ENCODE peak calls at places on chromosome X, in five cellular contexts. One of them, this sample, is unnamed.

GRCh38 chrX:2965965-2966364 is 36.8 kb upstream of the ARSD start:
- DNase-seq in cardiac fibroblast: no peak
- DNase-seq in hepatocyte: no peak
- DNase-seq in ovary: no peak
- DNase-seq in H7: no peak
- DNase-seq in this sample: no peak

GRCh38 chrX:37993857-37994619 is 12.3 kb upstream of the SYTL5 start:
- DNase-seq in cardiac fibroblast: no peak
- DNase-seq in hepatocyte: peak
- DNase-seq in ovary: no peak
- DNase-seq in H7: peak
- DNase-seq in this sample: no peak

GRCh38 chrX:53695901-53696300 is 9.4 kb upstream of the HUWE1 start:
- DNase-seq in cardiac fibroblast: no peak
- DNase-seq in hepatocyte: no peak
- DNase-seq in ovary: no peak
- DNase-seq in H7: no peak
- DNase-seq in this sample: no peak

GRCh38 chrX:68018248-68019203 is 414.8 kb downstream of the OPHN1 start:
- DNase-seq in cardiac fibroblast: peak
- DNase-seq in hepatocyte: no peak
- DNase-seq in ovary: no peak
- DNase-seq in H7: peak
- DNase-seq in this sample: peak

GRCh38 chrX:13669246-13669689 is 16.3 kb downstream of the TCEANC start:
- DNase-seq in cardiac fibroblast: peak
- DNase-seq in hepatocyte: peak
- DNase-seq in ovary: peak
- DNase-seq in H7: no peak
- DNase-seq in this sample: peak

GRCh38 chrX:106780664-106781377 is 21.7 kb upstream of the TBC1D8B start:
- DNase-seq in cardiac fibroblast: no peak
- DNase-seq in hepatocyte: peak
- DNase-seq in ovary: no peak
- DNase-seq in H7: no peak
- DNase-seq in this sample: no peak

GRCh38 chrX:70979136-70979762 is 48.4 kb upstream of the SLC7A3 start:
- DNase-seq in cardiac fibroblast: peak
- DNase-seq in hepatocyte: peak
- DNase-seq in ovary: no peak
- DNase-seq in H7: no peak
- DNase-seq in this sample: peak

GRCh38 chrX:130057209-130057608 is 53.1 kb downstream of the ELF4 start:
- DNase-seq in cardiac fibroblast: no peak
- DNase-seq in hepatocyte: no peak
- DNase-seq in ovary: no peak
- DNase-seq in H7: peak
- DNase-seq in this sample: no peak

GRCh38 chrX:63275127-63275526 is 76.0 kb downstream of the SPIN4 start:
- DNase-seq in cardiac fibroblast: peak
- DNase-seq in hepatocyte: peak
- DNase-seq in ovary: no peak
- DNase-seq in H7: peak
- DNase-seq in this sample: peak

GRCh38 chrX:12370444-12371089 is 232.3 kb downstream of the FRMPD4 start:
- DNase-seq in cardiac fibroblast: peak
- DNase-seq in hepatocyte: no peak
- DNase-seq in ovary: peak
- DNase-seq in H7: no peak
- DNase-seq in this sample: peak

GRCh38 chrX:112888916-112889315 is 48.3 kb upstream of the AMOT start:
- DNase-seq in cardiac fibroblast: no peak
- DNase-seq in hepatocyte: no peak
- DNase-seq in ovary: no peak
- DNase-seq in H7: no peak
- DNase-seq in this sample: no peak

GRCh38 chrX:13345037-13345436 is 25.2 kb upstream of the ATXN3L start:
- DNase-seq in cardiac fibroblast: no peak
- DNase-seq in hepatocyte: no peak
- DNase-seq in ovary: no peak
- DNase-seq in H7: no peak
- DNase-seq in this sample: no peak

GRCh38 chrX:153526040-153526439 is 8.6 kb downstream of the ATP2B3 start:
- DNase-seq in cardiac fibroblast: no peak
- DNase-seq in hepatocyte: no peak
- DNase-seq in ovary: no peak
- DNase-seq in H7: no peak
- DNase-seq in this sample: no peak

GRCh38 chrX:43655961-43656494 is at the start of gene MAOA:
- DNase-seq in cardiac fibroblast: no peak
- DNase-seq in hepatocyte: peak
- DNase-seq in ovary: peak
- DNase-seq in H7: peak
- DNase-seq in this sample: no peak

GRCh38 chrX:70254909-70255308 is 5.1 kb downstream of the P2RY4 start:
- DNase-seq in cardiac fibroblast: no peak
- DNase-seq in hepatocyte: peak
- DNase-seq in ovary: no peak
- DNase-seq in H7: no peak
- DNase-seq in this sample: no peak

GRCh38 chrX:110563276-110563675 is 204.6 kb downstream of the RTL9 start:
- DNase-seq in cardiac fibroblast: peak
- DNase-seq in hepatocyte: no peak
- DNase-seq in ovary: no peak
- DNase-seq in H7: no peak
- DNase-seq in this sample: peak

GRCh38 chrX:108696690-108697089 is 39.7 kb downstream of the IRS4 start:
- DNase-seq in cardiac fibroblast: peak
- DNase-seq in hepatocyte: no peak
- DNase-seq in ovary: no peak
- DNase-seq in H7: no peak
- DNase-seq in this sample: no peak

GRCh38 chrX:16445166-16445752 is 204.7 kb upstream of the S100G start:
- DNase-seq in cardiac fibroblast: peak
- DNase-seq in hepatocyte: peak
- DNase-seq in ovary: no peak
- DNase-seq in H7: peak
- DNase-seq in this sample: no peak

GRCh38 chrX:39065051-39065871 is 264.0 kb downstream of the MID1IP1 start:
- DNase-seq in cardiac fibroblast: no peak
- DNase-seq in hepatocyte: no peak
- DNase-seq in ovary: no peak
- DNase-seq in H7: peak
- DNase-seq in this sample: no peak

GRCh38 chrX:116232833-116233232 is 62.3 kb downstream of the AGTR2 start:
- DNase-seq in cardiac fibroblast: peak
- DNase-seq in hepatocyte: peak
- DNase-seq in ovary: no peak
- DNase-seq in H7: no peak
- DNase-seq in this sample: peak

GRCh38 chrX:29561417-29561816 is 653.9 kb upstream of the MAGEB2 start:
- DNase-seq in cardiac fibroblast: peak
- DNase-seq in hepatocyte: no peak
- DNase-seq in ovary: no peak
- DNase-seq in H7: no peak
- DNase-seq in this sample: peak

GRCh38 chrX:69137371-69137881 is 27.8 kb downstream of the PJA1 start:
- DNase-seq in cardiac fibroblast: peak
- DNase-seq in hepatocyte: peak
- DNase-seq in ovary: peak
- DNase-seq in H7: peak
- DNase-seq in this sample: peak

GRCh38 chrX:97089116-97089515 is 205.4 kb downstream of the RPA4 start:
- DNase-seq in cardiac fibroblast: no peak
- DNase-seq in hepatocyte: no peak
- DNase-seq in ovary: no peak
- DNase-seq in H7: no peak
- DNase-seq in this sample: no peak

GRCh38 chrX:122910697-122911096 is 273.4 kb upstream of the GRIA3 start:
- DNase-seq in cardiac fibroblast: no peak
- DNase-seq in hepatocyte: no peak
- DNase-seq in ovary: no peak
- DNase-seq in H7: no peak
- DNase-seq in this sample: no peak

GRCh38 chrX:9340619-9341304 is 124.1 kb upstream of the TBL1X start:
- DNase-seq in cardiac fibroblast: peak
- DNase-seq in hepatocyte: peak
- DNase-seq in ovary: peak
- DNase-seq in H7: peak
- DNase-seq in this sample: peak

GRCh38 chrX:100494570-100494969 is 84.5 kb upstream of the PCDH19 start:
- DNase-seq in cardiac fibroblast: no peak
- DNase-seq in hepatocyte: no peak
- DNase-seq in ovary: no peak
- DNase-seq in H7: peak
- DNase-seq in this sample: no peak

GRCh38 chrX:67538383-67538782 is 5.4 kb upstream of the AR start:
- DNase-seq in cardiac fibroblast: no peak
- DNase-seq in hepatocyte: no peak
- DNase-seq in ovary: no peak
- DNase-seq in H7: no peak
- DNase-seq in this sample: no peak

GRCh38 chrX:72716766-72717165 is 2.7 kb upstream of the PHKA1 start:
- DNase-seq in cardiac fibroblast: peak
- DNase-seq in hepatocyte: no peak
- DNase-seq in ovary: no peak
- DNase-seq in H7: no peak
- DNase-seq in this sample: no peak

GRCh38 chrX:120453985-120454384 is 15.1 kb downstream of the LAMP2 start:
- DNase-seq in cardiac fibroblast: peak
- DNase-seq in hepatocyte: no peak
- DNase-seq in ovary: no peak
- DNase-seq in H7: no peak
- DNase-seq in this sample: no peak

DNA sequence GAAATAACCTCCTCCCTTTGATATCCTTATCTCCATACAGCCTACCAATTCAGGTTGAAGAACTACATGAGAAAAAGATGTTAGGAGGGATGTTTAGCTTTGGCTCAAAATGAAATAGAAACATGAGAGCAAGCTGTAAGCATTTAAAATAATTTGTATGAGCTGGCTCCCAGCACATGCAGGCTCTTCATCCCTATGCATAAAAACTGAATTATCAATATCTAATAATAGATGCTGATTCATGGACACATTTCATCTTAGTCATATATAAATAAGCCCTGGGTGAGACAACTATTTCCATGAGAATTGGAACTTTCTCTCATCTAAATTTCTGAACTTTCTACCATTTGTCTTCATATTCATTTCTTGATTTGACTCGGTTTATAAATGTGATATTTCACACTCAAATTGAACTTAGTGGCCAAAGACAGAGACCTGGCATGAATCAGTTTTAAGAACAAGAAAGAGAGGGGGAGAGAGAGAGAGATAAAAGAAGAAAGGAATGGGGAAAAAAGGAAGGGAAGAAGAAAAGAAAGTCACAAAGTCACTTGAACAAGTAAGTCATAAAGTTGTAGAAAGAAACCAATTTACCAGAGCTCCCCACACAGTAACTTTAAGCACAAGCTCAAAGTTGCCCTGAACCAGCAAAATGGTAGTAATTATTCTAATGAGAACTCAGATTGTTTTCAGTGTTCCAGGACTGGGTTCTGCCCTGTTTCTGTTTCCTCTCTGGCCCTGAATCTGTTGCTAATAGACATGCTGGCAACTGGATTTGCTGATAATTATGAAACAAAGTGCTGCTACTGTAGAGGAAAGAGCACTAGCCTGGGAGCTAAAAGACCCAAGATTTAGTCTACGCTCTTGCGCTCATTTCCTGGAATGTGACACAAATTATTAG is 48.8 kb upstream of the GPR174 start:
- DNase-seq in cardiac fibroblast: no peak
- DNase-seq in hepatocyte: no peak
- DNase-seq in ovary: no peak
- DNase-seq in H7: no peak
- DNase-seq in this sample: no peak
- H3K4me3 ChIP-seq in cardiac fibroblast: no peak
- H3K4me3 ChIP-seq in hepatocyte: no peak
- H3K4me3 ChIP-seq in ovary: no peak
- H3K4me3 ChIP-seq in H7: no peak
- H3K4me3 ChIP-seq in this sample: no peak

GRCh38 chrX:131828482-131828881 is 194.6 kb upstream of the STK26 start:
- DNase-seq in cardiac fibroblast: no peak
- DNase-seq in hepatocyte: no peak
- DNase-seq in ovary: no peak
- DNase-seq in H7: no peak
- DNase-seq in this sample: no peak

GRCh38 chrX:131826572-131826971 is 196.5 kb upstream of the STK26 start:
- DNase-seq in cardiac fibroblast: no peak
- DNase-seq in hepatocyte: no peak
- DNase-seq in ovary: no peak
- DNase-seq in H7: no peak
- DNase-seq in this sample: no peak

GRCh38 chrX:131830400-131831184 is 192.5 kb upstream of the STK26 start:
- DNase-seq in cardiac fibroblast: peak
- DNase-seq in hepatocyte: peak
- DNase-seq in ovary: peak
- DNase-seq in H7: peak
- DNase-seq in this sample: peak

GRCh38 chrX:131827935-131828334 is 195.2 kb upstream of the STK26 start:
- DNase-seq in cardiac fibroblast: peak
- DNase-seq in hepatocyte: no peak
- DNase-seq in ovary: no peak
- DNase-seq in H7: peak
- DNase-seq in this sample: no peak

GRCh38 chrX:131831185-131831520 is 191.9 kb upstream of the STK26 start:
- DNase-seq in cardiac fibroblast: no peak
- DNase-seq in hepatocyte: no peak
- DNase-seq in ovary: no peak
- DNase-seq in H7: no peak
- DNase-seq in this sample: no peak
- H3K4me3 ChIP-seq in cardiac fibroblast: no peak
- H3K4me3 ChIP-seq in hepatocyte: no peak
- H3K4me3 ChIP-seq in ovary: no peak
- H3K4me3 ChIP-seq in H7: peak
- H3K4me3 ChIP-seq in this sample: no peak

DNA sequence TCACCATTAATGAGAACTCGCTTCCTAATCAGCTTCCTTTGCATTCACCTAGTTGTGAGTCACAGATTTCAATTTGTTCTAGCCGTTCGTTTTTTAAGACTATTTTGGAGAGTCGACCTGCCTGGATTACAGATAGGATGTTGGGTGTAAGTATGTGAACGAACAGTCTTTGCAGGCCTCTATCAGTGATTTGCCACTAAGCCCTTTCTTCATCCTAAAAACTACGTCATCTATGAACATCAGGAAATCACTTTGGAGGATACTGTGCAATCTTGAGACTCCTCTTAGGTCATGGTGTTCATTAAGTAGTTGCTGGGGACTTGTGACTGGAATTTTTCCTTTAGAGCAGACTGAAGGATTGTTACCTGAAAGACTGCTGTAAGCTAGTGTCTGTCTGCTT is 1.1 kb downstream of the POLA1 start:
- DNase-seq in cardiac fibroblast: peak
- DNase-seq in hepatocyte: no peak
- DNase-seq in ovary: no peak
- DNase-seq in H7: no peak
- DNase-seq in this sample: no peak
- H3K4me3 ChIP-seq in cardiac fibroblast: no peak
- H3K4me3 ChIP-seq in hepatocyte: peak
- H3K4me3 ChIP-seq in ovary: no peak
- H3K4me3 ChIP-seq in H7: no peak
- H3K4me3 ChIP-seq in this sample: no peak

GRCh38 chrX:132017431-132018185 is 5.5 kb upstream of the STK26 start:
- DNase-seq in cardiac fibroblast: no peak
- DNase-seq in hepatocyte: no peak
- DNase-seq in ovary: no peak
- DNase-seq in H7: no peak
- DNase-seq in this sample: no peak
- H3K4me3 ChIP-seq in cardiac fibroblast: no peak
- H3K4me3 ChIP-seq in hepatocyte: no peak
- H3K4me3 ChIP-seq in ovary: no peak
- H3K4me3 ChIP-seq in H7: no peak
- H3K4me3 ChIP-seq in this sample: no peak

This sample was measured in AG10803.